ENCODE peak calls at places on chromosome 22, in five cellular contexts. One of them, this sample, is unnamed.

GRCh38 chr22:47171441-47172221 is 409.2 kb downstream of the TBC1D22A start:
- DNase-seq in bronchial epithelial cell: no peak
- DNase-seq in IMR-90: no peak
- DNase-seq in fibroblast of pulmonary artery: no peak
- DNase-seq in fibroblast of the aortic adventitia: no peak
- DNase-seq in this sample: no peak

GRCh38 chr22:19447388-19448075 is at the start of gene C22orf39:
- DNase-seq in bronchial epithelial cell: peak
- DNase-seq in IMR-90: peak
- DNase-seq in fibroblast of pulmonary artery: peak
- DNase-seq in fibroblast of the aortic adventitia: peak
- DNase-seq in this sample: peak

GRCh38 chr22:20565079-20565734 is 57.8 kb downstream of the MED15 start:
- DNase-seq in bronchial epithelial cell: no peak
- DNase-seq in IMR-90: peak
- DNase-seq in fibroblast of pulmonary artery: no peak
- DNase-seq in fibroblast of the aortic adventitia: no peak
- DNase-seq in this sample: no peak

GRCh38 chr22:44363214-44363979 is 50.6 kb upstream of the SHISAL1 start:
- DNase-seq in bronchial epithelial cell: peak
- DNase-seq in IMR-90: peak
- DNase-seq in fibroblast of pulmonary artery: peak
- DNase-seq in fibroblast of the aortic adventitia: peak
- DNase-seq in this sample: peak

GRCh38 chr22:48676266-48677167 is 1151.2 kb downstream of the BRD1 start:
- DNase-seq in bronchial epithelial cell: no peak
- DNase-seq in IMR-90: no peak
- DNase-seq in fibroblast of pulmonary artery: no peak
- DNase-seq in fibroblast of the aortic adventitia: no peak
- DNase-seq in this sample: no peak

GRCh38 chr22:49077036-49077393 is 750.7 kb downstream of the BRD1 start:
- DNase-seq in bronchial epithelial cell: no peak
- DNase-seq in IMR-90: no peak
- DNase-seq in fibroblast of pulmonary artery: no peak
- DNase-seq in fibroblast of the aortic adventitia: no peak
- DNase-seq in this sample: no peak

GRCh38 chr22:39750759-39751158 is 142.8 kb downstream of the ENTHD1 start:
- DNase-seq in bronchial epithelial cell: no peak
- DNase-seq in IMR-90: peak
- DNase-seq in fibroblast of pulmonary artery: no peak
- DNase-seq in fibroblast of the aortic adventitia: no peak
- DNase-seq in this sample: no peak

GRCh38 chr22:20741634-20742581 is 32.0 kb upstream of the SERPIND1 start:
- DNase-seq in bronchial epithelial cell: peak
- DNase-seq in IMR-90: peak
- DNase-seq in fibroblast of pulmonary artery: peak
- DNase-seq in fibroblast of the aortic adventitia: peak
- DNase-seq in this sample: no peak

GRCh38 chr22:45830531-45831245 is 146.3 kb downstream of the WNT7B start:
- DNase-seq in bronchial epithelial cell: peak
- DNase-seq in IMR-90: peak
- DNase-seq in fibroblast of pulmonary artery: peak
- DNase-seq in fibroblast of the aortic adventitia: peak
- DNase-seq in this sample: no peak

GRCh38 chr22:40058265-40058664 is 63.5 kb downstream of the FAM83F start:
- DNase-seq in bronchial epithelial cell: no peak
- DNase-seq in IMR-90: no peak
- DNase-seq in fibroblast of pulmonary artery: no peak
- DNase-seq in fibroblast of the aortic adventitia: no peak
- DNase-seq in this sample: no peak

GRCh38 chr22:44086759-44087158 is 62.7 kb downstream of the PARVB start:
- DNase-seq in bronchial epithelial cell: no peak
- DNase-seq in IMR-90: no peak
- DNase-seq in fibroblast of pulmonary artery: no peak
- DNase-seq in fibroblast of the aortic adventitia: no peak
- DNase-seq in this sample: no peak

GRCh38 chr22:23065495-23066122 is 4.7 kb upstream of the GNAZ start:
- DNase-seq in bronchial epithelial cell: no peak
- DNase-seq in IMR-90: no peak
- DNase-seq in fibroblast of pulmonary artery: no peak
- DNase-seq in fibroblast of the aortic adventitia: no peak
- DNase-seq in this sample: no peak

GRCh38 chr22:46008836-46009596 is 32.1 kb upstream of the WNT7B start:
- DNase-seq in bronchial epithelial cell: no peak
- DNase-seq in IMR-90: no peak
- DNase-seq in fibroblast of pulmonary artery: no peak
- DNase-seq in fibroblast of the aortic adventitia: no peak
- DNase-seq in this sample: no peak

GRCh38 chr22:34638128-34638527 is 427.8 kb upstream of the ISX start:
- DNase-seq in bronchial epithelial cell: no peak
- DNase-seq in IMR-90: no peak
- DNase-seq in fibroblast of pulmonary artery: no peak
- DNase-seq in fibroblast of the aortic adventitia: no peak
- DNase-seq in this sample: no peak

GRCh38 chr22:44743804-44744211 is 8.6 kb upstream of the ARHGAP8 start:
- DNase-seq in bronchial epithelial cell: no peak
- DNase-seq in IMR-90: peak
- DNase-seq in fibroblast of pulmonary artery: no peak
- DNase-seq in fibroblast of the aortic adventitia: no peak
- DNase-seq in this sample: no peak

GRCh38 chr22:47278655-47279054 is 516.2 kb downstream of the TBC1D22A start:
- DNase-seq in bronchial epithelial cell: no peak
- DNase-seq in IMR-90: no peak
- DNase-seq in fibroblast of pulmonary artery: no peak
- DNase-seq in fibroblast of the aortic adventitia: no peak
- DNase-seq in this sample: no peak

GRCh38 chr22:40289991-40290459 is 56.3 kb upstream of the ADSL start:
- DNase-seq in bronchial epithelial cell: no peak
- DNase-seq in IMR-90: no peak
- DNase-seq in fibroblast of pulmonary artery: no peak
- DNase-seq in fibroblast of the aortic adventitia: no peak
- DNase-seq in this sample: no peak

GRCh38 chr22:27828214-27828587 is 26.6 kb upstream of the MN1 start:
- DNase-seq in bronchial epithelial cell: no peak
- DNase-seq in IMR-90: no peak
- DNase-seq in fibroblast of pulmonary artery: no peak
- DNase-seq in fibroblast of the aortic adventitia: no peak
- DNase-seq in this sample: no peak

GRCh38 chr22:36352775-36353507 is 34.8 kb downstream of the MYH9 start:
- DNase-seq in bronchial epithelial cell: no peak
- DNase-seq in IMR-90: peak
- DNase-seq in fibroblast of pulmonary artery: no peak
- DNase-seq in fibroblast of the aortic adventitia: peak
- DNase-seq in this sample: no peak

GRCh38 chr22:20750461-20751184 is 23.3 kb upstream of the SERPIND1 start:
- DNase-seq in bronchial epithelial cell: peak
- DNase-seq in IMR-90: peak
- DNase-seq in fibroblast of pulmonary artery: peak
- DNase-seq in fibroblast of the aortic adventitia: peak
- DNase-seq in this sample: peak

GRCh38 chr22:34917239-34917638 is 148.7 kb upstream of the ISX start:
- DNase-seq in bronchial epithelial cell: no peak
- DNase-seq in IMR-90: no peak
- DNase-seq in fibroblast of pulmonary artery: no peak
- DNase-seq in fibroblast of the aortic adventitia: no peak
- DNase-seq in this sample: no peak

GRCh38 chr22:27459955-27460354 is 341.6 kb downstream of the MN1 start:
- DNase-seq in bronchial epithelial cell: no peak
- DNase-seq in IMR-90: no peak
- DNase-seq in fibroblast of pulmonary artery: no peak
- DNase-seq in fibroblast of the aortic adventitia: peak
- DNase-seq in this sample: no peak

GRCh38 chr22:23066200-23067022 is 3.9 kb upstream of the GNAZ start:
- DNase-seq in bronchial epithelial cell: no peak
- DNase-seq in IMR-90: no peak
- DNase-seq in fibroblast of pulmonary artery: no peak
- DNase-seq in fibroblast of the aortic adventitia: no peak
- DNase-seq in this sample: no peak

GRCh38 chr22:46993626-46994025 is 231.2 kb downstream of the TBC1D22A start:
- DNase-seq in bronchial epithelial cell: no peak
- DNase-seq in IMR-90: no peak
- DNase-seq in fibroblast of pulmonary artery: no peak
- DNase-seq in fibroblast of the aortic adventitia: no peak
- DNase-seq in this sample: no peak

GRCh38 chr22:50258361-50259292 is 2.9 kb downstream of the MAPK12 start:
- DNase-seq in bronchial epithelial cell: no peak
- DNase-seq in IMR-90: no peak
- DNase-seq in fibroblast of pulmonary artery: no peak
- DNase-seq in fibroblast of the aortic adventitia: no peak
- DNase-seq in this sample: no peak

GRCh38 chr22:50256936-50257440 is 4.5 kb downstream of the MAPK12 start:
- DNase-seq in bronchial epithelial cell: no peak
- DNase-seq in IMR-90: no peak
- DNase-seq in fibroblast of pulmonary artery: no peak
- DNase-seq in fibroblast of the aortic adventitia: no peak
- DNase-seq in this sample: no peak

GRCh38 chr22:50259302-50259701 is 2.2 kb downstream of the MAPK12 start:
- DNase-seq in bronchial epithelial cell: no peak
- DNase-seq in IMR-90: no peak
- DNase-seq in fibroblast of pulmonary artery: no peak
- DNase-seq in fibroblast of the aortic adventitia: no peak
- DNase-seq in this sample: no peak

GRCh38 chr22:50256258-50256862 is 5.1 kb downstream of the MAPK12 start:
- DNase-seq in bronchial epithelial cell: no peak
- DNase-seq in IMR-90: no peak
- DNase-seq in fibroblast of pulmonary artery: no peak
- DNase-seq in fibroblast of the aortic adventitia: no peak
- DNase-seq in this sample: no peak

DNA sequence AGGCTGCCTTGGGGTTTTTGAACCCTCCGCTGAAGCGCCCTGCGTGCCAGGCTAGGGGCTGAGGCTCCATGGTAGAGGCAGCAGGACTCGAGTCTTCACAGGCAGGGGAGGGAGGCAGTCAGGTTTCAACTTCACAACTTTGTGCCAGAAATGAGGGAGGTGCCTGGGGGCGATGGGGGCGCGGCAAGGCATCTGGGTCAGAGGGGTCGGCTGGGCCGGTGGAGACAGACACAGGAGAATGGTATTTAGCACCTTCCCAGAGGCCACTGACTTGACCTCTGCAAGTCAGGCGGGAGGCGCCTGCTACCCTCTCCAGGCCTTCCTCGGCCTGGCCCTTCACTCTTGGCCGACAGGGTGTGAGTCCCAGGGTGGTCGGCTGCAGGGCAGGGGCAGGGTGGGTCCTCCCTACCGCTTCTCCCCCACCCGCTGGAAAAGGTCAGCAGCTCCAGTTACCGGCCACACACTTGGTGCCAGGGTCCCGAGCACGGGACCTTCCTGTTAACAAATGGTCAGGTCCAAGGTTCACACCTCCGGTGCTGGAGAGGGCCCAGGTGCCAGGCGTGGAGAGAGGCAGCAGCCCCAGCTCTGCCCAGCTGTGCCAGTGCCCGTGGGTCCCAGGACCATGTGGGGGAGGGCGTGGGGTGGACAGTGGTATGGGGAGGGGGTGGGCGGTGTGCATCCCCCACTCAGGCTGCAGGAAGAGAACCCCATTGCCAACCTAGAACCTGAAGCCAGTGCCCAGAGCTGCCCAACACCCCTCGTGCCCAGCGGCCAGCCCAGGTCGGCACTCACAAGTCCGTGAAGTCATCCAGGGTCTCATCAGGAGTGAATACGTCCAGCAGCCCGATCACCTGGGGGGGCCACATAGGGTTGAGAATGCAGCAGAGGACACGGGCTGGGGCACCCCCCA is 3.8 kb downstream of the MAPK12 start:
- DNase-seq in bronchial epithelial cell: no peak
- DNase-seq in IMR-90: no peak
- DNase-seq in fibroblast of pulmonary artery: no peak
- DNase-seq in fibroblast of the aortic adventitia: no peak
- DNase-seq in this sample: no peak
- H3K4me3 ChIP-seq in bronchial epithelial cell: no peak
- H3K4me3 ChIP-seq in IMR-90: no peak
- H3K4me3 ChIP-seq in fibroblast of pulmonary artery: no peak
- H3K4me3 ChIP-seq in fibroblast of the aortic adventitia: no peak
- H3K4me3 ChIP-seq in this sample: no peak

GRCh38 chr22:24201681-24202590 is 20.6 kb downstream of the SUSD2 start:
- DNase-seq in bronchial epithelial cell: peak
- DNase-seq in IMR-90: peak
- DNase-seq in fibroblast of pulmonary artery: no peak
- DNase-seq in fibroblast of the aortic adventitia: no peak
- DNase-seq in this sample: no peak

GRCh38 chr22:24208012-24208749 is 26.9 kb downstream of the SUSD2 start:
- DNase-seq in bronchial epithelial cell: peak
- DNase-seq in IMR-90: peak
- DNase-seq in fibroblast of pulmonary artery: peak
- DNase-seq in fibroblast of the aortic adventitia: peak
- DNase-seq in this sample: peak

GRCh38 chr22:24205438-24206189 is 24.3 kb downstream of the SUSD2 start:
- DNase-seq in bronchial epithelial cell: peak
- DNase-seq in IMR-90: no peak
- DNase-seq in fibroblast of pulmonary artery: no peak
- DNase-seq in fibroblast of the aortic adventitia: no peak
- DNase-seq in this sample: no peak

GRCh38 chr22:24209016-24209415 is 27.7 kb downstream of the SUSD2 start:
- DNase-seq in bronchial epithelial cell: no peak
- DNase-seq in IMR-90: peak
- DNase-seq in fibroblast of pulmonary artery: no peak
- DNase-seq in fibroblast of the aortic adventitia: no peak
- DNase-seq in this sample: no peak

GRCh38 chr22:24207264-24208011 is 26.2 kb downstream of the SUSD2 start:
- DNase-seq in bronchial epithelial cell: peak
- DNase-seq in IMR-90: no peak
- DNase-seq in fibroblast of pulmonary artery: peak
- DNase-seq in fibroblast of the aortic adventitia: peak
- DNase-seq in this sample: no peak
- TF ChIP-seq CTCF in bronchial epithelial cell: no peak
- TF ChIP-seq CTCF in IMR-90: no peak
- TF ChIP-seq CTCF in fibroblast of pulmonary artery: no peak
- TF ChIP-seq CTCF in fibroblast of the aortic adventitia: no peak
- TF ChIP-seq CTCF in this sample: no peak

GRCh38 chr22:50252081-50253045 is 1.3 kb upstream of the HDAC10 start:
- DNase-seq in bronchial epithelial cell: peak
- DNase-seq in IMR-90: peak
- DNase-seq in fibroblast of pulmonary artery: peak
- DNase-seq in fibroblast of the aortic adventitia: peak
- DNase-seq in this sample: no peak
- H3K4me3 ChIP-seq in bronchial epithelial cell: no peak
- H3K4me3 ChIP-seq in IMR-90: no peak
- H3K4me3 ChIP-seq in fibroblast of pulmonary artery: no peak
- H3K4me3 ChIP-seq in fibroblast of the aortic adventitia: no peak
- H3K4me3 ChIP-seq in this sample: no peak

GRCh38 chr22:50296658-50297490 is 10.6 kb downstream of the PLXNB2 start:
- DNase-seq in bronchial epithelial cell: no peak
- DNase-seq in IMR-90: no peak
- DNase-seq in fibroblast of pulmonary artery: no peak
- DNase-seq in fibroblast of the aortic adventitia: no peak
- DNase-seq in this sample: no peak

GRCh38 chr22:50289942-50290630 is 17.4 kb downstream of the PLXNB2 start:
- DNase-seq in bronchial epithelial cell: no peak
- DNase-seq in IMR-90: no peak
- DNase-seq in fibroblast of pulmonary artery: no peak
- DNase-seq in fibroblast of the aortic adventitia: no peak
- DNase-seq in this sample: no peak

GRCh38 chr22:50294319-50294656 is 13.2 kb downstream of the PLXNB2 start:
- DNase-seq in bronchial epithelial cell: no peak
- DNase-seq in IMR-90: no peak
- DNase-seq in fibroblast of pulmonary artery: no peak
- DNase-seq in fibroblast of the aortic adventitia: no peak
- DNase-seq in this sample: no peak

GRCh38 chr22:50292643-50293440 is 14.6 kb downstream of the PLXNB2 start:
- DNase-seq in bronchial epithelial cell: no peak
- DNase-seq in IMR-90: no peak
- DNase-seq in fibroblast of pulmonary artery: no peak
- DNase-seq in fibroblast of the aortic adventitia: no peak
- DNase-seq in this sample: no peak

GRCh38 chr22:50293441-50294318 is 13.8 kb downstream of the PLXNB2 start:
- DNase-seq in bronchial epithelial cell: peak
- DNase-seq in IMR-90: peak
- DNase-seq in fibroblast of pulmonary artery: peak
- DNase-seq in fibroblast of the aortic adventitia: peak
- DNase-seq in this sample: peak
- TF ChIP-seq CTCF in bronchial epithelial cell: no peak
- TF ChIP-seq CTCF in IMR-90: no peak
- TF ChIP-seq CTCF in fibroblast of pulmonary artery: no peak
- TF ChIP-seq CTCF in fibroblast of the aortic adventitia: no peak
- TF ChIP-seq CTCF in this sample: no peak

This sample was measured in AG09309.